ENCODE peak calls at places on chromosome 20, in five cellular contexts. F, J, L, Q and Y are unnamed samples.

GRCh38 chr20:23361108-23361650 is 803 bp upstream of the GZF1 start:
- DNase-seq in F (no peak), J (peak), Q (no peak), L (no peak), Y (no peak)

GRCh38 chr20:62276448-62276847 is 26.3 kb upstream of the ADRM1 start:
- DNase-seq in L (peak), Q (no peak), F (no peak), J (no peak), Y (peak)

GRCh38 chr20:23937303-23938117 is 51.1 kb downstream of the GGTLC1 start:
- DNase-seq in Q (no peak), J (peak), L (peak), F (no peak), Y (peak)

GRCh38 chr20:45368221-45368980 is 5.4 kb downstream of the SYS1 start:
- DNase-seq in Q (no peak), J (no peak), F (no peak), L (no peak), Y (no peak)

GRCh38 chr20:38246357-38247165 is 14.0 kb downstream of the KIAA1755 start:
- DNase-seq in J (no peak), F (no peak), Q (no peak), L (no peak), Y (no peak)

GRCh38 chr20:1299522-1299921 is 29.4 kb downstream of the SDCBP2 start:
- DNase-seq in F (no peak), Q (no peak), J (no peak), L (no peak), Y (no peak)

GRCh38 chr20:7347409-7347808 is 579.9 kb downstream of the BMP2 start:
- DNase-seq in J (no peak), F (no peak), Q (no peak), L (no peak), Y (no peak)

GRCh38 chr20:52454660-52455059 is 263.1 kb upstream of the ZFP64 start:
- DNase-seq in Q (no peak), J (peak), L (no peak), F (no peak), Y (no peak)

GRCh38 chr20:316316-317068 is 8.9 kb upstream of the SOX12 start:
- DNase-seq in F (no peak), L (no peak), Q (no peak), J (peak), Y (no peak)

GRCh38 chr20:59831024-59831900 is 102.2 kb downstream of the SYCP2 start:
- DNase-seq in J (no peak), F (peak), L (no peak), Q (no peak), Y (no peak)

GRCh38 chr20:60727425-60727824 is 524.6 kb upstream of the CDH4 start:
- DNase-seq in L (no peak), Q (no peak), J (no peak), F (no peak), Y (no peak)

GRCh38 chr20:49290608-49291191 is 12.8 kb upstream of the ZNFX1 start:
- DNase-seq in L (no peak), F (no peak), J (no peak), Q (no peak), Y (no peak)

GRCh38 chr20:35661013-35661412 is 3.7 kb downstream of the CPNE1 start:
- DNase-seq in J (no peak), L (no peak), F (no peak), Q (no peak), Y (no peak)
- H3K4me3 ChIP-seq in J (no peak), L (no peak), F (peak), Q (peak), Y (no peak)

DNA sequence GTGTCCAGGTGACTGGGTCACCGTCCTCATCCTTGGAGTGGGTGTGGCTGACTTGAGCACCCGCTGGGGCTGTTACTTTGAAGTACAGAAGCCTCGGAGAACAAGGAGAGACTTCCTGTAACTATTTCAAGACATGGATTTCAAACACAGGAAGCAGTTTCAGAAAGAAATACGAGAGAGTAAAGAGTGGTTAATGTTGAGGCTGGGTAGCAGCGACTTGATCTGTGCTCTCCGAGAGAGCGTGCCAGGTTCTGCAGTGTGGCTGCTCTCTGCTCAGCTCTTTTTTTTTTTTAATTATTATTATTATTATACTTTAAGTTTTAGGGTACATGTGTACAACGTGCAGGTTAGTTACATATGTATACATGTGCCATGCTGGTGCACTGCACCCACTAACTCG is 17.5 kb upstream of the EFCAB8 start:
- DNase-seq in F (no peak), L (no peak), Q (no peak), J (no peak), Y (no peak)
- TF ChIP-seq CTCF in F (no peak), L (no peak), Q (no peak), J (no peak), Y (no peak)

DNA sequence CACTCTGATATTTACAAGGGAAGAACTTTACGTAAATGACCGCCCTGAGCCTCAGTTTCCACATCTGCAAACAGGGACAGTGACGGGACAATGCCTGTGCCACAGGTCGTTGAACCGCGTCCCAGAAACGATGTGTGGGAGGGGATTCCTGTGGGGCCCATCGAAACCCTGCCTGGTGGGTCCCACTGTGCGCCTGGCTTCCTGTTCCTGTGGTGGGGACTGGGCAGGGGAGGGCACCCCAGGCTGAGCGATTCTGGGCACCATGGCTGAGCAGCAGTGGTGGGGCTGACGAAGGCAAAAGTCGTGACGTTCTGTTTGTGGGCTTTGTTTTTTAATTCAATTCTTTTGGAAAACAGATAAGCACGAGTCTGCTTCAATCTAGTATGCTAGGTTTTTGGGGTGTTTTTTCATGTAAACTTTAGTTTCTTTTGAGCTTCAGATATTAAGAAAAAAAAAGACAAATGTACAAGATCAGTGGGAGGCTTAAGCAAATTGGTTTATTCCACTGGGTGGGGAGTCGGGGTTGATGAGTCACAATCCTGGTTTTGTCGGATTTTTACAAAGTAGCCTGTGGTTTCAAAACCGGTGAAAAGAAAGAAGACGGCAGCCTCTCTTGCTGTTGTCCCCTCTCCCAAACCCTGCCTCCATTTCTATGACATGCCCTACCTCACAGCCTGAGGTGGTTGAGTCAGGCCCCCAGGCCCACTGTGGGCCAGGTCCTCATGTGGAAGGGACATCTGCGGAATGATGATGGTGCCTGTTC is 40.4 kb downstream of the GNAS-AS1 start:
- DNase-seq in Q (no peak), J (peak), F (no peak), L (no peak), Y (no peak)
- TF ChIP-seq POLR2A in Q (no peak), J (no peak), F (no peak), L (no peak), Y (no peak)

GRCh38 chr20:4952229-4952628 is 49.1 kb downstream of the SLC23A2 start:
- DNase-seq in Q (no peak), F (no peak), J (no peak), L (no peak), Y (no peak)

GRCh38 chr20:4951299-4951698 is 50.0 kb downstream of the SLC23A2 start:
- DNase-seq in F (no peak), J (peak), Q (no peak), L (peak), Y (no peak)

GRCh38 chr20:4950437-4950836 is 50.9 kb downstream of the SLC23A2 start:
- DNase-seq in F (no peak), L (no peak), Q (no peak), J (no peak), Y (no peak)

GRCh38 chr20:4949833-4950178 is 51.5 kb downstream of the SLC23A2 start:
- DNase-seq in Q (no peak), F (no peak), L (no peak), J (peak), Y (no peak)

GRCh38 chr20:4950841-4951240 is 50.5 kb downstream of the SLC23A2 start:
- DNase-seq in J (no peak), F (no peak), Q (no peak), L (no peak), Y (no peak)
- H3K4me3 ChIP-seq in J (no peak), F (no peak), Q (no peak), L (no peak), Y (no peak)

GRCh38 chr20:18909254-18909653 is 95.7 kb downstream of the SCP2D1 start:
- DNase-seq in F (no peak), J (no peak), L (no peak), Q (no peak), Y (no peak)
- TF ChIP-seq CTCF in F (no peak), J (no peak), L (no peak), Q (no peak), Y (no peak)